ENCODE peak calls at places on chromosomes 2 and 18, in five cellular contexts. T is A549, U is heart left ventricle, Q is kidney, C is heart right ventricle. Z is an unnamed sample.

GRCh38 chr2:188944442-188944841 is 29.7 kb upstream of the COL3A1 start:
- DNase-seq in Q (peak; percentile 54), C (no peak), T (no peak), U (no peak), Z (no peak)

GRCh38 chr2:383173-383572 is 95.3 kb upstream of the ALKAL2 start:
- DNase-seq in C (no peak), Q (no peak), U (no peak), T (no peak), Z (no peak)

GRCh38 chr2:9795071-9795470 is 48.2 kb upstream of the TAF1B start:
- DNase-seq in T (no peak), U (peak; percentile 7), C (no peak), Q (peak; percentile 55), Z (no peak)

GRCh38 chr2:47065771-47066380 is 89.2 kb downstream of the STPG4 start:
- DNase-seq in U (no peak), T (no peak), Q (no peak), C (no peak), Z (no peak)

GRCh38 chr2:239673641-239674040 is 272.8 kb upstream of the HDAC4 start:
- DNase-seq in C (no peak), U (no peak), T (no peak), Q (no peak), Z (no peak)

GRCh38 chr2:164898475-164898874 is 56.9 kb downstream of the SLC38A11 start:
- DNase-seq in U (no peak), C (no peak), Q (no peak), T (peak; percentile 10), Z (no peak)

GRCh38 chr2:186410802-186411201 is 75.3 kb upstream of the ZC3H15 start:
- DNase-seq in T (no peak), U (no peak), C (no peak), Q (no peak), Z (no peak)

GRCh38 chr2:67514515-67514914 is 117.4 kb downstream of the ETAA1 start:
- DNase-seq in Q (no peak), U (no peak), C (no peak), T (no peak), Z (no peak)

GRCh38 chr2:31147645-31148044 is 9.4 kb upstream of the GALNT14 start:
- DNase-seq in T (no peak), Q (no peak), U (no peak), C (no peak), Z (no peak)

GRCh38 chr2:30272761-30273573 is 41.6 kb downstream of the LBH start:
- DNase-seq in T (peak; percentile 44), U (no peak), Q (no peak), C (no peak), Z (no peak)

GRCh38 chr18:9147440-9148238 is 11.1 kb downstream of the ANKRD12 start:
- DNase-seq in T (peak; percentile 41), U (no peak), C (peak; percentile 37), Q (no peak), Z (no peak)

GRCh38 chr2:12318427-12319057 is 398.2 kb upstream of the TRIB2 start:
- DNase-seq in Q (no peak), T (no peak), C (no peak), U (no peak), Z (no peak)

GRCh38 chr2:137937778-137938177 is 26.5 kb upstream of the HNMT start:
- DNase-seq in C (no peak), Q (no peak), T (no peak), U (no peak), Z (no peak)

GRCh38 chr2:196101325-196101981 is 32.8 kb upstream of the DNAH7 start:
- DNase-seq in T (no peak), U (no peak), C (no peak), Q (no peak), Z (no peak)

GRCh38 chr2:120490091-120490798 is 144.3 kb downstream of the INHBB start:
- DNase-seq in Q (no peak), U (no peak), C (no peak), T (no peak), Z (no peak)

GRCh38 chr2:220147186-220147585 is 519.8 kb downstream of the SLC4A3 start:
- DNase-seq in U (no peak), T (no peak), Q (no peak), C (no peak), Z (no peak)

GRCh38 chr2:147294825-147295392 is 549.9 kb upstream of the ACVR2A start:
- DNase-seq in Q (no peak), T (no peak), U (no peak), C (no peak), Z (no peak)

DNA sequence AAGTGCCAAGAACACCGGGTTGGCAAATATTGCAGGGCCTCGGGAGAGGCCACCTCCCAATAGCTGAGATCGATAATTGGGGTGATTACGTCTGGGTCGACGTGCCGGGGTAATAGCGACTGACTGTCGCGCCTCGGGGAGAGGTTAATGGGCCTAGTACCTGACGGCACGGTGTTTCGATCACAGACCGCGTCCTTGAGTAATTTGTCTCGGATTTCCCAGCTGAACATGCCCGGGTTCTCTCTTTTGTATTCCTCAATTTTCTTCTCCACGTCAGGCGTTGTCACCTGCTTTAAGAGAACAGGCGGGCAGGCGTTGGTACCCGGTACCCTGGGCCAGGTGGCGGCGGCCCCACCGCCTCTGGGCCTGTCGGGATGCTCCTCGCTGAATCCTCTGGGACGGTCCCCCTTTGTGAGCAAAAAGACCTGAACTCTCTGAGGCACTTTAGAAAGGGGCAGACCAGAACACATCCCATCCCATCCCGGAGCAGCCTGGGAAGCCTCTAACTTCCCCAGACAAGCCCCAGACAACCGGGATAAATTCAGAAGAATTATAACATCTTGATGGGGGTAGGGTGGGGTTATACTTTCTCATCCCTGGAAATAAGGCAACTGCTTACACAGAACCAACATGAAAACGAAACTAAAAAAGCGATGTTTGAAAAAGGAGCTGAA is 3.3 kb downstream of the PAX3 start:
- DNase-seq in T (no peak), C (no peak), U (no peak), Q (no peak), Z (no peak)
- H3K4me3 ChIP-seq in T (peak overlapping the region; percentile 26), C (peak overlapping the region; percentile 22), U (peak overlapping the region; percentile 14), Q (peak overlapping the region; percentile 4), Z (no peak overlapping the region)

GRCh38 chr2:176676257-176676570 is 407.0 kb downstream of the MTX2 start:
- DNase-seq in T (no peak), Q (no peak), U (no peak), C (no peak), Z (no peak)

GRCh38 chr2:176678571-176678970 is 409.3 kb downstream of the MTX2 start:
- DNase-seq in T (no peak), Q (no peak), C (no peak), U (no peak), Z (no peak)

GRCh38 chr2:176679306-176679705 is 410.1 kb downstream of the MTX2 start:
- DNase-seq in T (no peak), U (no peak), Q (no peak), C (no peak), Z (no peak)

GRCh38 chr2:176677746-176678145 is 408.5 kb downstream of the MTX2 start:
- DNase-seq in Q (no peak), T (no peak), C (no peak), U (no peak), Z (no peak)

GRCh38 chr2:176675557-176676256 is 406.5 kb downstream of the MTX2 start:
- DNase-seq in U (no peak), Q (no peak), C (no peak), T (no peak), Z (no peak)
- H3K27ac ChIP-seq in U (no peak overlapping the region), Q (no peak overlapping the region), C (no peak overlapping the region), T (no peak overlapping the region), Z (no peak overlapping the region)

GRCh38 chr18:50410008-50410407 is 35.2 kb downstream of the SKA1 start:
- DNase-seq in U (no peak), T (no peak), C (no peak), Q (no peak), Z (no peak)
- TF ChIP-seq CTCF in U (no peak), T (no peak), C (no peak), Q (no peak), Z (no peak)

DNA sequence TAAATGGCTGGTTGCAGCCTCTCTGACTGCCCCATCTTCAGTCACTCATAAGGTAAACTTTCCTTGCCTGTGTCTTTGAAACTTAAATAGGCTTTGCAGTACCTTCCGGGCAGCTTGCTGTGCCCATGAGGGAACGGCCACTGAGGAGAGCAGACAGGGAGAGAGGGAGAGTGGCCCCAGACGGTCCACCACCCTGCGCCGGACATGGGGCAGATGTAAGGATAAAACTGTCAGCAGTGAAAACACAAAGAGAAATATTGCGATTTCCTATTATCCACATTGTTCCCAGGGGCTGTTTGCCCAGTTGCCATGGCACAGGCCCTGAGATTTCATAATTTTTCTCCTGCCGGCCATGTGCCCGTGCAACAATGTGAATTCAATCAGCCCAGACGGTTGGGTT is 265.9 kb upstream of the SALL3 start:
- DNase-seq in T (no peak), U (no peak), Q (no peak), C (no peak), Z (no peak)
- H3K4me3 ChIP-seq in T (no peak overlapping the region), U (no peak overlapping the region), Q (no peak overlapping the region), C (no peak overlapping the region), Z (no peak overlapping the region)

GRCh38 chr2:169323841-169324240 is 38.5 kb downstream of the LRP2 start:
- DNase-seq in T (no peak), C (no peak), U (no peak), Q (no peak), Z (no peak)

GRCh38 chr2:169328785-169329184 is 33.5 kb downstream of the LRP2 start:
- DNase-seq in T (no peak), U (no peak), C (no peak), Q (no peak), Z (no peak)

GRCh38 chr2:169329669-169330554 is 32.4 kb downstream of the LRP2 start:
- DNase-seq in C (no peak), Q (no peak), T (no peak), U (no peak), Z (no peak)

GRCh38 chr2:169320561-169320960 is 41.8 kb downstream of the LRP2 start:
- DNase-seq in T (no peak), U (no peak), Q (no peak), C (no peak), Z (no peak)

GRCh38 chr2:169324581-169325260 is 37.6 kb downstream of the LRP2 start:
- DNase-seq in T (no peak), C (no peak), U (no peak), Q (no peak), Z (no peak)
- H3K27ac ChIP-seq in T (no peak overlapping the region), C (no peak overlapping the region), U (no peak overlapping the region), Q (no peak overlapping the region), Z (no peak overlapping the region)

GRCh38 chr2:149595069-149595963 is 7.7 kb upstream of the MMADHC start:
- DNase-seq in C (no peak), T (no peak), Q (no peak), U (no peak), Z (no peak)
- TF ChIP-seq CTCF in C (peak; percentile 22), T (peak; percentile 72), Q (no peak), U (peak; percentile 9), Z (no peak)

GRCh38 chr2:72145658-72146329 is 1.9 kb downstream of the CYP26B1 start:
- DNase-seq in Q (peak; percentile 30), C (no peak), U (no peak), T (no peak), Z (no peak)
- H3K4me3 ChIP-seq in Q (no peak overlapping the region), C (peak overlapping the region; percentile 63), U (peak overlapping the region; percentile 60), T (peak overlapping the region; percentile 61), Z (peak overlapping the region; percentile 43)